ENCODE peak calls at places on chromosomes 4 and X, in four cellular contexts. N is right atrium auricular region, B is GM12865, J is fibroblast of mammary gland. U is an unnamed sample.

GRCh38 chr4:73525611-73526010 is 44.1 kb downstream of the AFM start:
- DNase-seq in J (no peak), N (no peak), B (no peak), U (no peak)

GRCh38 chr4:158446106-158446505 is 75.6 kb upstream of the RXFP1 start:
- DNase-seq in B (no peak), J (peak; percentile 95), N (no peak), U (peak; percentile 34)

GRCh38 chr4:121070696-121071639 is 1.4 kb downstream of the NDNF start:
- DNase-seq in J (peak; percentile 47), N (no peak), B (no peak), U (peak; percentile 45)

GRCh38 chr4:58776627-58777026 is 1666.4 kb upstream of the IGFBP7 start:
- DNase-seq in N (no peak), J (peak; percentile 2), B (no peak), U (no peak)

GRCh38 chr4:88219099-88219498 is 60.7 kb upstream of the ABCG2 start:
- DNase-seq in N (no peak), J (peak; percentile 61), B (peak; percentile 63), U (no peak)

GRCh38 chr4:106763044-106763443 is 273.1 kb downstream of the DKK2 start:
- DNase-seq in B (no peak), J (peak; percentile 6), N (no peak), U (peak; percentile 30)

GRCh38 chrX:141642979-141643378 is 53.5 kb downstream of the SPANXA2 start:
- DNase-seq in N (no peak), J (peak; percentile 27), B (no peak), U (peak; percentile 1)

GRCh38 chrX:70446380-70447350 is 2.0 kb downstream of the DLG3 start:
- DNase-seq in B (no peak), N (no peak), J (no peak), U (no peak)

GRCh38 chr4:119478446-119479179 is 150.0 kb downstream of the PDE5A start:
- DNase-seq in N (no peak), J (no peak), B (no peak), U (no peak)

GRCh38 chr4:21134994-21135393 is 434.7 kb downstream of the PACRGL start:
- DNase-seq in B (peak; percentile 5), N (no peak), J (peak; percentile 31), U (no peak)

GRCh38 chr4:159117968-159118367 is 15.1 kb downstream of the RAPGEF2 start:
- DNase-seq in N (no peak), B (no peak), J (no peak), U (no peak)

GRCh38 chrX:2692221-2693122 is 1.4 kb downstream of the CD99 start:
- DNase-seq in N (peak; percentile 78), B (no peak), J (peak; percentile 40), U (peak; percentile 69)

GRCh38 chr4:100022792-100023222 is 72.7 kb upstream of the H2AZ1 start:
- DNase-seq in N (no peak), J (peak; percentile 8), B (no peak), U (no peak)

GRCh38 chr4:67087897-67088296 is 457.4 kb downstream of the CENPC start:
- DNase-seq in B (peak; percentile 65), J (peak; percentile 30), N (peak; percentile 77), U (peak; percentile 2)

GRCh38 chr4:6926681-6927478 is 17.3 kb downstream of the TBC1D14 start:
- DNase-seq in N (no peak), B (no peak), J (peak; percentile 33), U (no peak)

DNA sequence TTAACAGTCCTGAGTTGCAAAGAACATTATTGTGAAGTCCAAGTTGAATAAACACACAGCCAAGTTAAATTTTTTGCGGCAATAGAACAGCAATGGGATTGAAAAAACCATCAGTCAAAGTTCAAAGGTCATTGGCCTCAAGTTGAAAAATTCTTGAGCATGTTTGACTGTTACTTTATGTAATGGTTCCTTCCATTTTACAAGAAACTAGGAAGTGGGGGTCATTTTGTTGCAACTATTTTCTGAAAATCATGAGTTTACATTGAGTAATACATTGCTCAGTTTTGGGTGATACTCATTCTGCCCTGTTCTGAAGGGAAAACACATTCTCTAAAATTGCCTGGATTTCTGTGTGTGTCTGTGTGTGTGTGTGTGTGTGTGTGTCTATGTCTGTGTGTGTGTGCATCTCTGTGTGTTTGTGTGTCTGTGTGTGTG is 5.2 kb upstream of the IRF2 start:
- DNase-seq in J (peak; percentile 9), B (no peak), N (no peak), U (no peak)
- H3K4me3 ChIP-seq in J (no peak overlapping the region), B (no peak overlapping the region), N (no peak overlapping the region), U (no peak overlapping the region)

GRCh38 chr4:26088433-26088928 is 174.5 kb downstream of the SMIM20 start:
- DNase-seq in N (no peak), J (peak; percentile 80), B (peak; percentile 67), U (peak; percentile 64)
- H3K4me3 ChIP-seq in N (no peak overlapping the region), J (no peak overlapping the region), B (no peak overlapping the region), U (no peak overlapping the region)

GRCh38 chrX:153829799-153830631 is at the start of gene PDZD4:
- DNase-seq in B (no peak), J (no peak), N (no peak), U (no peak)
- H3K4me3 ChIP-seq in B (no peak within 1 kb of the TSS), J (no peak within 1 kb of the TSS), N (peak within 1 kb of the TSS; percentile 25), U (no peak within 1 kb of the TSS)

GRCh38 chr4:101217353-101218031 is 129.8 kb downstream of the PPP3CA start:
- DNase-seq in B (no peak), J (peak; percentile 52), N (no peak), U (no peak)

GRCh38 chr4:101222156-101222845 is 125.0 kb downstream of the PPP3CA start:
- DNase-seq in N (no peak), B (no peak), J (peak; percentile 25), U (no peak)

GRCh38 chr4:101218346-101218745 is 129.0 kb downstream of the PPP3CA start:
- DNase-seq in N (no peak), J (peak; percentile 30), B (no peak), U (no peak)

GRCh38 chr4:101221294-101221693 is 126.0 kb downstream of the PPP3CA start:
- DNase-seq in J (no peak), N (no peak), B (no peak), U (no peak)

DNA sequence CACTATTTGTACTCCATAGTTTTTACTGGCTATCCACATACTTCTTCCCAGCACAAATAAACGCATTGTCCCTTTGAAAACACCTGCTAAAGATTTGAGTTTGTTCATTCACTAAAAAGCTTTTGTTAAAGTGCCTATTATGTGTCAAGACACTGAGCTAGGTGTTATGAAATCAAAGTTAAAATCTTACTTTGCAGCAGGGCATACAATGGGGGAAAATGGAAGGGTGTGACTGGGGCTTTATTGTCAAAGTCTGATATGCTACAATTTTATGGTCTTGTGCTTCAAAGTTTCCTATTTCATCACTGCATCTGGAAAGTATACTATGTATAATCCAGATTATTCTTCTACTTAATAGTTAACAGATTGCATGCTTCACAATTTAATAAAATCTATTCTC is 128.4 kb downstream of the PPP3CA start:
- DNase-seq in J (no peak), N (no peak), B (no peak), U (no peak)
- H3K4me3 ChIP-seq in J (no peak overlapping the region), N (no peak overlapping the region), B (no peak overlapping the region), U (no peak overlapping the region)

GRCh38 chr4:86960557-86960959 is 25.7 kb downstream of the AFF1 start:
- DNase-seq in B (no peak), J (no peak), N (no peak), U (no peak)
- H3K4me3 ChIP-seq in B (peak overlapping the region; percentile 26), J (no peak overlapping the region), N (no peak overlapping the region), U (no peak overlapping the region)

GRCh38 chr4:138964716-138965426 is 50.7 kb upstream of the NOCT start:
- DNase-seq in B (no peak), J (no peak), N (peak; percentile 36), U (no peak)

GRCh38 chr4:138972956-138973819 is 42.4 kb upstream of the NOCT start:
- DNase-seq in J (no peak), B (no peak), N (peak; percentile 38), U (no peak)

GRCh38 chr4:138961687-138962086 is 53.9 kb upstream of the NOCT start:
- DNase-seq in B (no peak), N (no peak), J (peak; percentile 48), U (no peak)

GRCh38 chr4:138967313-138967712 is 48.3 kb upstream of the NOCT start:
- DNase-seq in B (peak; percentile 14), N (no peak), J (peak; percentile 66), U (no peak)
- H3K4me3 ChIP-seq in B (no peak overlapping the region), N (no peak overlapping the region), J (no peak overlapping the region), U (no peak overlapping the region)

DNA sequence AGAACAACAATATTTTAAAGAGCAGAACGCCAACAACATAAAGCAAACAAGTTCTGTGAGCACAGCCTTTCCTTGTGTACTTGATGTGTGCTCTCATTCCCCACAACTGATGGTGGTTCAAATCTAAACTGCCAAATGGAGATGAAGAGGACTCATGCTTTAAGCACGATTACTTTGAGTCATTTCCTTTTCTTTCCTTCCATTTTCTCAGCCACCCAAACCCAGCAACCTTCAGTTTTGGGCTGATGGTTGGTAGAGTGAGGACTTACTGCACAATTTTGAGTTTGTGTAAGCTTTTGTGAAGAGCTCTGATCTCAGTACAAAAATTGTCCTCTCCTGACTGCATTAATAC is 1.7 kb downstream of the NSD2 start:
- DNase-seq in N (no peak), B (peak; percentile 82), J (peak; percentile 81), U (no peak)
- H3K4me3 ChIP-seq in N (no peak overlapping the region), B (peak overlapping the region; percentile 95), J (peak overlapping the region; percentile 77), U (peak overlapping the region; percentile 66)

GRCh38 chr4:183493246-183493645 is 11.6 kb upstream of the ING2 start:
- DNase-seq in J (no peak), B (no peak), N (no peak), U (no peak)

GRCh38 chr4:183499389-183499788 is 5.5 kb upstream of the ING2 start:
- DNase-seq in N (no peak), J (no peak), B (no peak), U (peak; percentile 19)

GRCh38 chr4:183492791-183493221 is 12.1 kb upstream of the ING2 start:
- DNase-seq in B (no peak), N (no peak), J (peak; percentile 61), U (peak; percentile 53)

GRCh38 chr4:183499797-183500196 is 5.1 kb upstream of the ING2 start:
- DNase-seq in B (no peak), J (no peak), N (no peak), U (no peak)

GRCh38 chr4:183495182-183495581 is 9.7 kb upstream of the ING2 start:
- DNase-seq in N (no peak), B (no peak), J (no peak), U (no peak)
- H3K4me3 ChIP-seq in N (no peak overlapping the region), B (no peak overlapping the region), J (no peak overlapping the region), U (no peak overlapping the region)